ENCODE peak calls at places on chromosomes 3 and 15, in seven cellular contexts. K, F, C, L, O, Y and T are unnamed samples. For H3K4me1, the result is how much of the 10 kb centered on the place peaks cover.

GRCh38 chr15:92617197-92618037 is 38.2 kb downstream of the FAM174B start:
- DNase-seq in Y (peak), O (peak), K (no peak), C (peak), F (peak), L (no peak), T (no peak)

GRCh38 chr3:146921693-146922092 is 316.5 kb upstream of the PLSCR5 start:
- DNase-seq in F (no peak), K (no peak), L (no peak), Y (no peak), C (no peak), O (no peak), T (no peak)

GRCh38 chr3:64802460-64802859 is 114.7 kb upstream of the ADAMTS9 start:
- DNase-seq in Y (no peak), C (no peak), O (no peak), L (no peak), K (no peak), F (no peak), T (no peak)

GRCh38 chr15:81301815-81302399 is 22.0 kb downstream of the STARD5 start:
- DNase-seq in Y (no peak), F (no peak), L (peak), C (no peak), O (no peak), K (no peak), T (no peak)

GRCh38 chr3:43699864-43700263 is 9.1 kb downstream of the ABHD5 start:
- DNase-seq in C (no peak), F (no peak), K (no peak), Y (peak), O (no peak), L (peak), T (no peak)

GRCh38 chr15:61232266-61232665 is 3.2 kb upstream of the RORA start:
- DNase-seq in L (no peak), C (no peak), K (no peak), O (no peak), F (no peak), Y (no peak), T (no peak)

GRCh38 chr3:53156368-53156834 is 4.6 kb upstream of the PRKCD start:
- DNase-seq in L (no peak), Y (peak), O (no peak), K (no peak), F (no peak), C (no peak), T (no peak)

GRCh38 chr3:175108613-175109151 is 249.5 kb downstream of the NAALADL2 start:
- DNase-seq in Y (no peak), L (no peak), O (no peak), C (no peak), F (no peak), K (no peak), T (no peak)

GRCh38 chr3:45771831-45772230 is 24.5 kb downstream of the SLC6A20 start:
- DNase-seq in K (no peak), L (no peak), C (no peak), Y (no peak), F (no peak), O (no peak), T (peak)

GRCh38 chr15:88625943-88626741 is 5.0 kb downstream of the AEN start:
- DNase-seq in K (no peak), L (no peak), C (no peak), F (no peak), O (no peak), Y (no peak), T (no peak)

GRCh38 chr15:88629071-88629470 is 7.9 kb downstream of the AEN start:
- DNase-seq in Y (no peak), F (no peak), C (no peak), O (no peak), L (no peak), K (no peak), T (no peak)

GRCh38 chr15:88628018-88628673 is 7.0 kb downstream of the AEN start:
- DNase-seq in C (no peak), K (no peak), F (no peak), L (no peak), O (no peak), Y (no peak), T (no peak)

GRCh38 chr15:88624971-88625290 is 3.8 kb downstream of the AEN start:
- DNase-seq in O (no peak), L (no peak), C (no peak), K (no peak), F (no peak), Y (peak), T (no peak)

DNA sequence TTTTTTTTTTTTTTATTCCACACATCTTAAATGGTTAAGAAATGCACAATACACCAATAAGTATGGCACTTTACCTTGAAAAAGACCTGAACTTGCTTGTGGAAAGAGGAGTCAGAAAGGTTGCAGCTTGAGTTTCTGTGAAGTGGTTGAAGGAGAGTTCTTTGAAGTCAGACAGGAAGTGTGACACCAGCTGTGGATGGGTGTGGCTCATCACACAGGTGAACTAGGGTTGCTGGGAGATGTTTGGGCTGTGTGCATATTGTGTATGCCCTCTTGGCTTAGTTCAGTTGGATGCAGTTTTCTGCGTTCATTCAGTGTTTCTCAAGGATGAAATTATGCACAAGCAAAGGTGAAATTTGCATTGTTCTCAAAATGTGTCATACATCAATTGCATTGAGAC is 6.3 kb downstream of the AEN start:
- DNase-seq in L (peak), K (no peak), O (no peak), C (no peak), F (no peak), Y (no peak), T (no peak)
- H3K4me1 ChIP-seq in L (half or more), K (under half), O (under half), C (under half), F (under half), Y (under half), T (under half)

GRCh38 chr3:38124324-38125122 is 12.4 kb downstream of the ACAA1 start:
- DNase-seq in O (peak), F (no peak), Y (no peak), L (no peak), C (no peak), K (no peak), T (peak)

GRCh38 chr3:38127611-38128302 is 9.2 kb downstream of the ACAA1 start:
- DNase-seq in L (no peak), F (no peak), Y (no peak), C (no peak), O (peak), K (no peak), T (peak)

GRCh38 chr3:38128303-38128655 is 8.6 kb downstream of the ACAA1 start:
- DNase-seq in Y (no peak), L (no peak), K (no peak), F (no peak), O (peak), C (no peak), T (no peak)

GRCh38 chr3:38125305-38126120 is 11.4 kb downstream of the ACAA1 start:
- DNase-seq in Y (no peak), O (peak), F (no peak), K (no peak), L (no peak), C (no peak), T (no peak)

DNA sequence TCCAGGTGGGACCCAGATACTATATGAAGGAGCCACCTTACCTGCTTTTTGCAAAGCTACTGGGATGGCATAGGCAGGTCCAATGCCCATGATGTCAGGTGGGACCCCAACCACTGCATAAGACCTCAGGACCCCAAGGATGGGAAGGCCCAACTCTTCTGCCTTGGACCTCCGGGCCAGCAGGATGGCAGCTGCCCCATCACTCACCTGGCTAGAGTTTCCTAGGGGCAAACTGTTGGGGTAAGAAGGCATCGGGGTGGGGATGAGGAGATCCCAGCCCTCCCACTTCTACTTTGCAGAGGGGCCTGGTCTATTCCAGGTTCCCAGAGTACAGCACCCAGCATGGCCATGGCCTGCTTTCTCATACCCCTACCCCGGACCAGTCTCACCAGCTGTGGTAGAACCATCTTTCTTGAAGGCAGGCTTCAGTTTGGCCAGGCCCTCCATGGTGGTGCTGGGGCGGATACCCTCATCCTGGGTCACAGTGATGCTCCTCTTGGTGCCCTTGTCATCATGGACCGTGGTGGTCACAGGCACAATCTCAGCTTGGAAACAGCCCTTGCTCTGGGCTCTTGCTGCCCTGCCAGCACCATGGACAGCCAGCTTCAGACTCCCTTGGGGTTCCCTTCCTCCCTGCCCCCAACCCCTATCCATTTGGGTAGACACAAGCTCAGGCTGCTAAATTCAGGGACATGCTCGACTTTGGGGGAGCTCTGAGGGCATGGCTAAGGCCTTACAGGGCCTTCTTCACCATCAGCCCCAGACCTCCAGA is 10.6 kb downstream of the ACAA1 start:
- DNase-seq in C (no peak), L (no peak), Y (no peak), O (peak), F (no peak), K (no peak), T (peak)
- H3K4me1 ChIP-seq in C (under half), L (under half), Y (under half), O (under half), F (under half), K (under half), T (under half)

GRCh38 chr3:127718916-127719290 is 46.2 kb downstream of the ABTB1 start:
- DNase-seq in O (no peak), K (no peak), C (no peak), L (no peak), Y (no peak), F (no peak), T (no peak)

GRCh38 chr3:127721536-127721935 is 48.8 kb downstream of the ABTB1 start:
- DNase-seq in C (no peak), F (no peak), L (no peak), O (no peak), K (no peak), Y (no peak), T (no peak)

GRCh38 chr3:127720985-127721384 is 48.2 kb downstream of the ABTB1 start:
- DNase-seq in O (no peak), F (no peak), C (no peak), Y (no peak), L (no peak), K (no peak), T (no peak)

GRCh38 chr3:127718244-127718915 is 45.6 kb downstream of the ABTB1 start:
- DNase-seq in O (no peak), F (no peak), Y (no peak), C (no peak), K (no peak), L (no peak), T (no peak)

GRCh38 chr3:127720161-127720823 is 47.5 kb downstream of the ABTB1 start:
- DNase-seq in C (no peak), Y (no peak), K (no peak), O (no peak), F (no peak), L (no peak), T (no peak)
- H3K4me1 ChIP-seq in C (under half), Y (under half), K (under half), O (under half), F (under half), L (under half), T (under half)

GRCh38 chr15:98663045-98663444 is 14.7 kb downstream of the IGF1R start:
- DNase-seq in L (no peak), F (no peak), Y (no peak), O (no peak), C (no peak), K (no peak), T (no peak)

GRCh38 chr15:98666841-98667240 is 18.5 kb downstream of the IGF1R start:
- DNase-seq in L (no peak), K (no peak), F (no peak), O (no peak), C (no peak), Y (no peak), T (no peak)

GRCh38 chr15:98660055-98660454 is 11.7 kb downstream of the IGF1R start:
- DNase-seq in Y (no peak), F (no peak), O (no peak), C (no peak), K (no peak), L (no peak), T (no peak)

GRCh38 chr15:98666441-98666840 is 18.1 kb downstream of the IGF1R start:
- DNase-seq in K (no peak), L (no peak), C (no peak), F (no peak), Y (no peak), O (no peak), T (no peak)

DNA sequence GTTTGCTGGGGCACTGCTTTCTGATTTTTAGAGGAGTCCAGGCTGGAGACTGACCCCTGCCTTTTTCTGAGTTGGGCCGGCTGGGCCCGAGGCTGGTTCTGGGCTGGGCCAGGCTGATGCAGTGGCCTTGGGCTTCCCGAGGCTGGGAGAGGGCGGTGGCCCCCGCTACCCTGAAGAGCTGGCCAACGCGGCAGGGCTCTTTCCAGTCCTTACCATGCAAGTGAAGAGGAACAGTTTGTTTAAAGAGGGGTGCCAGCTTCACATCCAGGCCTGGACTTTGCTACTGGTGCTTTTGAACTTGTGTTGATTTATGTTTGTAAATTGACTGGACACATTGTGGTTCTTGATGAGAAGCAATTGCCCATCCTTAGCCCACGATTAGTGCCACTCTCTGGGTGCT is 15.3 kb downstream of the IGF1R start:
- DNase-seq in F (no peak), Y (no peak), L (no peak), C (no peak), K (no peak), O (no peak), T (no peak)
- H3K4me1 ChIP-seq in F (under half), Y (under half), L (under half), C (under half), K (under half), O (under half), T (half or more)

DNA sequence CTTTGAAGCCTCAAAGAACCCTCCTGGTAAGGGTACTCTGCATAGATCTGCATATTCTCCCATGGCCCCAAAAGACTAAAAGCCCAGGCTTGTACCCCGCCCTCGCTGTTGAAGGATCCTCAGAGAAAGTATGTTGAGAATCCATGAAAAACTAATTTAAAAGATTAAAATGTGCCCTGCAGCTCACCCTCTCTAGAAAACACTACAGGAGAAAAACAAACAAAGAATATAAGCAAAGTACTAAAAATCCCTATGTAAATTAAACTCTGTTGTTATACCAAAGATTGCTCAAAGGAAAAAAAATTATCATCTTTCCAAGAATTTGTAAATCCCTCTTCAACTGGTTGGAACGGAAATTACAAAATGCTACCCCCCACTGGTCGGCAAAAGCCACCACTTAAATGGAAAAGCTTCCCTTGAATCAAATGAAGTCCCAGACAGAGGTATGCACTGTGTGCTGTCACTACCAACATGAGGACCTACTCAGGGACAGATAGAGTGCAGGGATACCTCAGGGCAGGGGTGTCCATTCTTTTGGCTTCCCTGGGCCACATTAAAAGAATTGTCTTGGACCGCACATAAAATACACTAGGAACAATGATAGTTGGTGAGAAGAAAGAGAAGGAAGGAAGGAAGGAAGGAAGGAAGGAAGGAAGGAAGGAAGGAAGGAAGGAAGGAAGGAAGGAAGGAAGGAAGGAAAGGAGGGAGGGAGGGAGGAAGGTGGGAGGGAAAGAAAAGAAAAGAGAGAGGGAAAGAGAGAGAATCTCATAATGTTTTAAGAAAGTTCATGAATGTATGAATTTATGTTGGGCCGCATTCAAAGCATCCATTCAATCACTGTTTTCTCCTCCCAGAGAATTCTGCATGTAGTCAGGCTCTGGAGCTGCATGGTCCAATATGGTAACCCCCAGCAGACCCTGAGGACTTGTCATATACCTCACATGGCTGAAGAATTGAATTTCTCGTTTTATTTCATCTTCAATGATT is 88.1 kb downstream of the MAGI1 start:
- DNase-seq in L (no peak), Y (no peak), O (no peak), F (no peak), C (no peak), K (no peak), T (no peak)
- H3K4me1 ChIP-seq in L (under half), Y (under half), O (under half), F (under half), C (under half), K (under half), T (under half)